ENCODE peak calls at places on chromosomes 6 and 20, in eight cellular contexts. Z is A673, N is HFFc6, E is pancreas, K is endothelial cell, X is fibroblast of villous mesenchyme, I is transverse colon, T is A549. A is an unnamed sample.

GRCh38 chr6:158174514-158174913 is 6.4 kb downstream of the GTF2H5 start:
- DNase-seq in I (no peak), K (no peak), Z (no peak), N (peak), T (no peak), E (no peak), X (peak), A (no peak)

GRCh38 chr6:90217621-90218496 is 78.8 kb downstream of the BACH2 start:
- DNase-seq in T (peak), X (peak), N (no peak), Z (no peak), E (no peak), K (peak), I (no peak), A (no peak)

GRCh38 chr20:62887147-62887859 is 25.7 kb upstream of the TCFL5 start:
- DNase-seq in E (no peak), K (no peak), X (peak), N (peak), Z (peak), T (no peak), I (peak), A (no peak)

GRCh38 chr20:38523697-38524096 is 51.1 kb downstream of the RALGAPB start:
- DNase-seq in Z (no peak), K (no peak), E (no peak), I (no peak), N (peak), T (peak), X (peak), A (no peak)

GRCh38 chr20:40683221-40683893 is 5.7 kb downstream of the MAFB start:
- DNase-seq in X (no peak), N (no peak), I (no peak), K (peak), T (no peak), E (no peak), Z (peak), A (no peak)

GRCh38 chr6:166478782-166479592 is 96.2 kb upstream of the MPC1 start:
- DNase-seq in I (no peak), E (peak), Z (no peak), X (no peak), N (no peak), T (no peak), K (no peak), A (no peak)

GRCh38 chr20:17624551-17625245 is 54.8 kb downstream of the DSTN start:
- DNase-seq in K (no peak), Z (no peak), E (peak), T (no peak), X (no peak), I (no peak), N (no peak), A (no peak)

GRCh38 chr6:114033606-114034005 is 62.7 kb upstream of the HDAC2 start:
- DNase-seq in X (no peak), Z (no peak), I (no peak), N (no peak), T (no peak), E (no peak), K (no peak), A (no peak)

GRCh38 chr20:48795058-48795457 is 32.7 kb downstream of the PREX1 start:
- DNase-seq in T (no peak), Z (no peak), K (no peak), E (no peak), X (no peak), N (no peak), I (no peak), A (no peak)

GRCh38 chr20:3654326-3655031 is 8.7 kb downstream of the GFRA4 start:
- DNase-seq in T (no peak), K (no peak), N (no peak), E (no peak), X (no peak), I (no peak), Z (no peak), A (no peak)

GRCh38 chr20:23770384-23770783 is 19.6 kb upstream of the CST1 start:
- DNase-seq in K (no peak), E (no peak), X (no peak), Z (no peak), I (no peak), T (no peak), N (no peak), A (no peak)

GRCh38 chr6:18405477-18406293 is 18.5 kb downstream of the RNF144B start:
- DNase-seq in K (no peak), X (peak), Z (peak), N (peak), I (no peak), T (peak), E (no peak), A (no peak)

GRCh38 chr20:47708140-47708807 is 77.0 kb downstream of the SULF2 start:
- DNase-seq in I (no peak), N (no peak), E (no peak), K (no peak), Z (no peak), X (no peak), T (no peak), A (peak)

GRCh38 chr6:75098709-75099108 is 107.1 kb downstream of the COL12A1 start:
- DNase-seq in T (peak), K (no peak), X (peak), Z (peak), I (peak), E (no peak), N (peak), A (no peak)

GRCh38 chr6:78533876-78534275 is 333.5 kb upstream of the IRAK1BP1 start:
- DNase-seq in N (no peak), Z (no peak), K (no peak), I (no peak), X (no peak), T (no peak), E (no peak), A (no peak)

GRCh38 chr6:167493961-167494697 is 169.2 kb downstream of the TTLL2 start:
- DNase-seq in N (no peak), Z (no peak), X (no peak), K (no peak), T (no peak), I (peak), E (no peak), A (no peak)

GRCh38 chr6:77458421-77458820 is 4.9 kb downstream of the HTR1B start:
- DNase-seq in X (no peak), E (no peak), N (no peak), Z (no peak), K (no peak), T (no peak), I (no peak), A (no peak)

GRCh38 chr6:23410439-23410838 is 715.6 kb upstream of the NRSN1 start:
- DNase-seq in I (no peak), T (no peak), K (no peak), Z (peak), E (no peak), N (no peak), X (no peak), A (no peak)

GRCh38 chr20:17935186-17935585 is 33.4 kb downstream of the SNX5 start:
- DNase-seq in N (no peak), E (no peak), T (no peak), K (no peak), Z (no peak), X (no peak), I (no peak), A (no peak)

GRCh38 chr6:136922680-136922996 is 537 bp downstream of the SLC35D3 start:
- DNase-seq in Z (no peak), N (no peak), E (no peak), I (no peak), K (no peak), X (no peak), T (no peak), A (peak)

GRCh38 chr6:311679-312220 is 19.5 kb downstream of the DUSP22 start:
- DNase-seq in E (no peak), I (no peak), T (no peak), K (no peak), N (no peak), X (peak), Z (no peak), A (no peak)

GRCh38 chr6:35078896-35079295 is 62.2 kb downstream of the TCP11 start:
- DNase-seq in E (peak), I (no peak), Z (no peak), X (no peak), N (no peak), K (no peak), T (no peak), A (no peak)

GRCh38 chr6:144559865-144560603 is 274.9 kb downstream of the UTRN start:
- DNase-seq in T (peak), N (peak), K (no peak), I (no peak), X (peak), Z (peak), E (no peak), A (no peak)

GRCh38 chr6:166750125-166750793 is 123.2 kb upstream of the RPS6KA2 start:
- DNase-seq in N (no peak), I (no peak), E (no peak), X (no peak), Z (no peak), K (no peak), T (no peak), A (no peak)

GRCh38 chr20:59955131-59955796 is 3.0 kb upstream of the CDH26 start:
- DNase-seq in X (no peak), I (no peak), N (peak), E (no peak), K (no peak), Z (peak), T (peak), A (peak)

GRCh38 chr20:52748235-52748950 is 223.8 kb upstream of the TSHZ2 start:
- DNase-seq in N (no peak), I (no peak), K (no peak), X (peak), T (no peak), E (no peak), Z (no peak), A (no peak)

GRCh38 chr20:64077094-64077493 is 2.2 kb downstream of the RGS19 start:
- DNase-seq in K (no peak), X (no peak), E (no peak), Z (no peak), I (peak), N (no peak), T (no peak), A (peak)

GRCh38 chr6:145629478-145629877 is 105.8 kb downstream of the EPM2A start:
- DNase-seq in I (no peak), Z (no peak), K (no peak), E (no peak), N (no peak), T (no peak), X (no peak), A (no peak)

DNA sequence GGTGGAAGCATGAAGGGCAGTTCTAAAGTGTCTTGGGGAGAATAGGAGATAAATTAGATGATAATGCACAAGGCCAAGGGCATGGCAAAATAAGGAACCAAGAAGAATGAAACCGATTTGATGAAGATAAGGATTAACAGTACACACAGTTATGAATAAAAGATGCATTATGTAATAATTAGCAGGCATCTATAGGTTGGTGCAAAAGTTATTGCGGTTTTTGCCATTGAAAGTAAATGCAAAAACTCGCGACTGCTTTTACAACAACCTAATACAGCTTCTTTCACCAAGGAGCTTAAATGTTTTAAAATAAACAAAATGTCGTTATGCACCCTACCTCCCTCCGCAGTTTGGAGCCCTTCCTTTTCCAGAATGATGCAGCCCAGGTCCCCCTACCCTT is 29.0 kb downstream of the MAS1 start:
- DNase-seq in Z (no peak), I (no peak), X (no peak), K (no peak), N (no peak), T (no peak), E (no peak), A (no peak)
- TF ChIP-seq CTCF in Z (no peak), I (no peak), X (no peak), K (no peak), N (no peak), T (no peak), E (no peak), A (no peak)

GRCh38 chr6:108250240-108250866 is 10.5 kb downstream of the SNX3 start:
- DNase-seq in K (no peak), X (peak), N (peak), Z (peak), T (peak), E (no peak), I (no peak), A (no peak)

GRCh38 chr6:108243836-108244235 is 17.0 kb downstream of the SNX3 start:
- DNase-seq in K (no peak), E (no peak), I (no peak), N (no peak), T (no peak), Z (no peak), X (no peak), A (no peak)

GRCh38 chr6:108251252-108251651 is 9.6 kb downstream of the SNX3 start:
- DNase-seq in E (no peak), Z (no peak), I (no peak), X (no peak), N (no peak), K (no peak), T (no peak), A (no peak)

GRCh38 chr6:108252055-108252454 is 8.8 kb downstream of the SNX3 start:
- DNase-seq in I (no peak), K (no peak), Z (no peak), E (no peak), X (no peak), T (no peak), N (no peak), A (no peak)

GRCh38 chr6:108247965-108248536 is 12.8 kb downstream of the SNX3 start:
- DNase-seq in T (no peak), K (no peak), N (no peak), E (no peak), Z (no peak), I (no peak), X (peak), A (no peak)
- TF ChIP-seq CTCF in T (peak), K (no peak), N (no peak), E (no peak), Z (no peak), I (no peak), X (no peak), A (peak)

GRCh38 chr6:11202513-11203305 is 29.8 kb downstream of the NEDD9 start:
- DNase-seq in N (no peak), Z (peak), I (no peak), E (no peak), X (no peak), K (peak), T (no peak), A (no peak)
- TF ChIP-seq CTCF in N (no peak), Z (no peak), I (no peak), E (no peak), X (no peak), K (no peak), T (no peak), A (no peak)

GRCh38 chr6:17096076-17096475 is 5.8 kb upstream of the STMND1 start:
- DNase-seq in E (no peak), I (no peak), X (no peak), N (no peak), T (no peak), K (no peak), Z (no peak), A (no peak)

GRCh38 chr6:17093692-17094091 is 8.2 kb upstream of the STMND1 start:
- DNase-seq in I (no peak), X (no peak), T (no peak), E (no peak), K (no peak), N (no peak), Z (no peak), A (no peak)

GRCh38 chr6:17086469-17086868 is 15.4 kb upstream of the STMND1 start:
- DNase-seq in T (peak), K (peak), X (peak), E (no peak), Z (peak), I (peak), N (peak), A (peak)

GRCh38 chr6:17088091-17088611 is 13.7 kb upstream of the STMND1 start:
- DNase-seq in X (no peak), T (no peak), I (no peak), N (no peak), E (no peak), Z (no peak), K (no peak), A (no peak)

DNA sequence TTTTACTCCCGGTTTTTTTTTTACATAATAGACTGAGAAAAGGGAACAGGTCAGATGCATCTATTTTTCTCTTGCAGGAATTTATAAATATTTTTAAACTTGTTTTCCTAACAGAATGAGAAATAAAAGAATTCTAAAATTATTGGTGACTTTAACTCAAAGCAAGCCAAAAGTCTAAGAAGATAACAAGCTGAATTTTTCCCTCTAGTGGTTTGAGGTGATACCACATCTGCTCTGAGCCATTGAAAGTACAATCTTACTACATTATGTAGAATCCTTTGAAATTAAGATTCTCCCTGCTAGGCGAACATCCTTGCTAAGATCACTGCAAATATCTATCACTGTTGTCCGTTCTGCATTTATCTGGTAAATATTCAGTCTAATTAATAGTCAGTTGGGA is 10.7 kb upstream of the STMND1 start:
- DNase-seq in Z (no peak), K (no peak), X (no peak), I (no peak), N (no peak), E (no peak), T (no peak), A (no peak)
- TF ChIP-seq CTCF in Z (peak), K (peak), X (peak), I (no peak), N (peak), E (peak), T (no peak), A (no peak)

GRCh38 chr6:6674872-6675271 is 86.4 kb downstream of the LY86 start:
- DNase-seq in N (no peak), T (no peak), Z (peak), E (no peak), X (no peak), I (no peak), K (peak), A (no peak)
- TF ChIP-seq CTCF in N (peak), T (no peak), Z (peak), E (no peak), X (peak), I (no peak), K (peak), A (no peak)

GRCh38 chr20:45704969-45705637 is at the start of gene WFDC10B:
- DNase-seq in Z (no peak), T (no peak), I (peak), E (no peak), N (no peak), X (peak), K (no peak), A (no peak)
- TF ChIP-seq CTCF in Z (no peak), T (no peak), I (no peak), E (no peak), N (no peak), X (no peak), K (no peak), A (no peak)

GRCh38 chr6:108560463-108561308 is at the start of gene FOXO3:
- DNase-seq in I (peak), T (peak), X (peak), K (peak), Z (peak), N (peak), E (peak), A (peak)
- TF ChIP-seq CTCF in I (peak), T (no peak), X (no peak), K (no peak), Z (no peak), N (no peak), E (no peak), A (no peak)

DNA sequence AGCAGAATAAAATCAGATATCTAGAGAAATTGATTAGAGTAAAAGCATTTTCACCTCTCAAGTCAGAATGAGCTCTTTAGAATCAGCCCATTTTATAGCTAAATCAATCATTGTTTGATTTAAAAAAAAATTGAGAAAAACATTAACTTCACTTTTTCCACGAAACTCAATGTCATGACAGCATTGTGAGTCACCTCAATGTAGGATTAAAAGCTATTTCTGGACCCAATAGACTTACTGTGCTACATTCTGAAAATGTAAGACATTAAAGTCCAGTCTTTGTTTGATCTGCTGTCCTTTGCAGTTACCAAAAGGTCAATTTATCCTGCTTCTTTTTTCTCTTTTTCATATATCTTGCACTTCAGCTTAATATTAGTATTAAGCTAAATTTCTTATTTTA is 519.4 kb upstream of the ZNF337 start:
- DNase-seq in X (no peak), K (no peak), T (no peak), N (peak), E (no peak), Z (no peak), I (no peak), A (no peak)
- TF ChIP-seq CTCF in X (no peak), K (no peak), T (no peak), N (no peak), E (no peak), Z (no peak), I (no peak), A (no peak)